ENCODE peak calls at places on chromosomes 7 and 10, in seven cellular contexts. M is MM.1S; S is CD4-positive, alpha-beta T cell; I is AG04450; G is esophagus squamous epithelium; B is kidney epithelial cell; C is HFFc6. H is an unnamed sample.

GRCh38 chr7:64876792-64877713 is 26.0 kb upstream of the ZNF273 start:
- DNase-seq in S (peak), M (peak), I (no peak), G (no peak), B (no peak), C (no peak), H (no peak)

GRCh38 chr7:148701414-148701813 is 2.7 kb downstream of the CUL1 start:
- DNase-seq in C (no peak), I (no peak), G (no peak), S (no peak), M (no peak), B (no peak), H (no peak)

GRCh38 chr10:119981826-119982225 is 89.3 kb downstream of the SEC23IP start:
- DNase-seq in M (no peak), C (no peak), B (no peak), I (no peak), G (no peak), S (no peak), H (no peak)

GRCh38 chr7:54563329-54563916 is 21.2 kb downstream of the VSTM2A start:
- DNase-seq in C (no peak), B (no peak), G (no peak), I (no peak), S (no peak), M (no peak), H (no peak)

GRCh38 chr10:133608855-133609254 is 17.7 kb downstream of the FRG2B start:
- DNase-seq in S (no peak), G (no peak), C (peak), I (no peak), M (peak), B (no peak), H (no peak)

GRCh38 chr7:82444220-82445049 is 858 bp upstream of the CACNA2D1 start:
- DNase-seq in G (no peak), M (peak), B (no peak), I (no peak), S (no peak), C (no peak), H (no peak)

GRCh38 chr7:7183833-7184463 is 1.6 kb downstream of the C1GALT1 start:
- DNase-seq in I (no peak), C (no peak), M (peak), B (no peak), G (no peak), S (no peak), H (no peak)

GRCh38 chr10:16597656-16598055 is 76.0 kb upstream of the C1QL3 start:
- DNase-seq in G (no peak), B (no peak), I (no peak), C (peak), S (no peak), M (no peak), H (no peak)

GRCh38 chr7:44793919-44794715 is 2.4 kb upstream of the PPIA start:
- DNase-seq in M (no peak), G (no peak), S (no peak), B (no peak), I (no peak), C (peak), H (peak)

GRCh38 chr7:44787762-44788161 is 8.7 kb upstream of the PPIA start:
- DNase-seq in S (no peak), B (no peak), G (no peak), I (no peak), C (no peak), M (no peak), H (no peak)

GRCh38 chr7:44789990-44790389 is 6.5 kb upstream of the PPIA start:
- DNase-seq in M (no peak), I (no peak), C (no peak), B (no peak), S (no peak), G (no peak), H (no peak)

GRCh38 chr7:44787041-44787440 is 9.4 kb upstream of the PPIA start:
- DNase-seq in G (no peak), C (no peak), I (no peak), S (no peak), B (no peak), M (peak), H (no peak)

DNA sequence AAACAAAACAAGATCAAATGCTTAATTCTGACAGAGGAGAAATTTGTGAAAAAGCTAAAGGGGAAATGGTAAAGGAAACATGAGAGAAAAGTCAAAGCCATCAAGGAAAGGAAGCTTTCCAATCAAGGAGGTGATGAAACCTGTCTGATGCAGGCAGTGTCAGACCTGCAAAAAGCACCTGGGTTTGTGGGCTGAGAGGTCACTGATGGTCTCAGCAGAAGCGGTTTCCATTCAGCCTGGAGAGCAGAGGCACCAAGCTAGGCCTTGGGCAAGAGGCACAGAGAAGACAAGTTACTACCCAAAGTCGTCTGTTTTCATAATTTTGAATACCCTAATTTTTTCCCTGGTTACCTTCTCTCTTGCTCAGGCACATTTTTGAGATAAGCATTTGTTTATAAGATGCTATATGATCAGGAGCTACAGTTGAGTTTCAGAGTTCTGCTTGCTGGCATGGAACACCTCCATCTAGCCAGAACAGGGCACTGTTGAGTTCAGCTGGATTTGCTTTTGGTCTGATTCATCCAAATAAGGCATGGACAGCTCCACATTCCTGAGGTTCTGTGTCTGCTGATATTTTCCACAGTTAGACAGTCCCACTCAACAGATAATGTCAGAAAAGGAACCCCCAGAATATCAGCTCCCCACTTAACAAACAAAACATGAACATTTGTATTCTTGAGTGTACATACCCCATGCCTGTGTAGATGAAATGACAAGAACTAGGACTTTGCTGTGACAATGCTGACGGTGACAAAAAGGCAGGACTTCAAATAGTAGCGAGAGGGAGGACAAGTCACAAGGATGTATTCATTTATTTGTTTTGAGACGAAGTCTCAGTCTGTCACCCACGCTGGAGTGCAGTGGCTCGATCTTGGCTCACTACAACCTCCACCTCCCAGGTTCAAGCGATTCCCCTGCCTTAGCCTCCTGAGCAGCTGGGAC is 4.9 kb upstream of the PPIA start:
- DNase-seq in I (peak), G (no peak), C (peak), M (peak), S (no peak), B (no peak), H (peak)
- TF ChIP-seq CTCF in I (peak), G (no peak), C (peak), M (peak), S (no peak), B (peak), H (peak)

GRCh38 chr7:92797693-92798092 is 38.7 kb downstream of the CDK6 start:
- DNase-seq in G (no peak), M (no peak), S (no peak), I (no peak), B (no peak), C (no peak), H (no peak)
- TF ChIP-seq CTCF in G (no peak), M (no peak), S (no peak), I (no peak), B (no peak), C (no peak), H (no peak)

GRCh38 chr10:95242581-95243317 is 48.1 kb downstream of the PDLIM1 start:
- DNase-seq in C (peak), I (no peak), G (no peak), S (no peak), M (peak), B (no peak), H (no peak)
- TF ChIP-seq CTCF in C (peak), I (peak), G (no peak), S (no peak), M (peak), B (peak), H (peak)

GRCh38 chr10:91088300-91089140 is 131.9 kb upstream of the PCGF5 start:
- DNase-seq in S (no peak), B (no peak), G (no peak), M (peak), I (no peak), C (peak), H (no peak)
- TF ChIP-seq CTCF in S (peak), B (no peak), G (no peak), M (peak), I (peak), C (peak), H (peak)

DNA sequence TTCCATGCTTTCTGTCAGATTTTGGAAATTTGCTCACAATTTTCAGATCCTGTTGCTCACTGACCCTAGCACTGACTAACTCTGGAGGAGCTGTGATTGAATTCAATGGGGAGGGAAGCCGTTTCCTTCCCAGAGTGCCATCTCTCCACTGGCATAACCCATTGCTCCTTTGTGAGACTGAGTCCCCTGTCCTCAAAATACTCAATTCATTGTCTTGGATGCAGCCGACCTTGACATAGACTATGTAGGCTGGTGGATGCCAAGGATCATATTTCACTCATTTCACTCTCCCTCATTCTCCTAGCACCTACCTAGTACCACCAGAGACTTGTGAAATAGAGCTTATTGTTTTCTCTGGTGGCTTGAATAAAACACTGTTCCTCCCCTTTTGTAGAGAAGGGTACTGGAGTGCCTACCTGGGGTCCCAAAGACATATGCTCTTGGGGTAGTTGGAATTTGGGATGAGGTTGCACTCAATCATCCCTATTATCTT is 511.3 kb upstream of the ZMIZ1 start:
- DNase-seq in B (no peak), G (no peak), C (no peak), S (no peak), I (no peak), M (no peak), H (no peak)
- TF ChIP-seq CTCF in B (no peak), G (no peak), C (no peak), S (no peak), I (no peak), M (no peak), H (no peak)

GRCh38 chr10:10120671-10121070 is 897.0 kb upstream of the CELF2 start:
- DNase-seq in I (no peak), S (no peak), M (no peak), B (no peak), G (no peak), C (no peak), H (no peak)
- TF ChIP-seq CTCF in I (no peak), S (no peak), M (no peak), B (no peak), G (no peak), C (no peak), H (no peak)

GRCh38 chr10:78508955-78509354 is 475.3 kb downstream of the RPS24 start:
- DNase-seq in I (no peak), G (no peak), S (no peak), C (no peak), M (no peak), B (no peak), H (no peak)

GRCh38 chr10:78512205-78512550 is 478.5 kb downstream of the RPS24 start:
- DNase-seq in M (no peak), I (no peak), S (no peak), C (no peak), B (no peak), G (no peak), H (no peak)

GRCh38 chr10:78511324-78512204 is 477.9 kb downstream of the RPS24 start:
- DNase-seq in C (no peak), B (no peak), S (no peak), M (no peak), G (no peak), I (no peak), H (no peak)

GRCh38 chr10:78513330-78513729 is 479.7 kb downstream of the RPS24 start:
- DNase-seq in S (no peak), I (no peak), G (no peak), C (no peak), B (peak), M (no peak), H (no peak)

GRCh38 chr10:78510566-78511323 is 477.1 kb downstream of the RPS24 start:
- DNase-seq in M (no peak), I (no peak), G (no peak), S (no peak), B (no peak), C (no peak), H (no peak)
- TF ChIP-seq CTCF in M (no peak), I (peak), G (no peak), S (no peak), B (no peak), C (no peak), H (no peak)